ENCODE peak calls at places on chromosomes 12 and 14, in four cellular contexts. H is HepG2, X is GM12878, Q is K562. Z is an unnamed sample.

GRCh38 chr12:22399464-22399863 is 65.0 kb upstream of the ST8SIA1 start:
- DNase-seq in H (no peak), X (no peak), Q (no peak), Z (no peak)

GRCh38 chr12:48960834-48961233 is 3.5 kb upstream of the ARF3 start:
- DNase-seq in H (no peak), X (no peak), Q (no peak), Z (no peak)

GRCh38 chr14:95327558-95328374 is 8.1 kb upstream of the CLMN start:
- DNase-seq in H (no peak), X (peak), Q (no peak), Z (no peak)

GRCh38 chr12:21941522-21942376 is 523 bp upstream of the ABCC9 start:
- DNase-seq in H (no peak), X (no peak), Q (peak), Z (peak)

GRCh38 chr14:91154851-91155625 is 41.2 kb downstream of the DGLUCY start:
- DNase-seq in H (no peak), X (no peak), Q (peak), Z (peak)

GRCh38 chr12:18496156-18496555 is 234.8 kb downstream of the PIK3C2G start:
- DNase-seq in H (no peak), X (no peak), Q (no peak), Z (no peak)

GRCh38 chr14:31208546-31209424 is 1.2 kb upstream of the HECTD1 start:
- DNase-seq in H (no peak), X (no peak), Q (no peak), Z (no peak)

GRCh38 chr14:65720171-65720570 is 307.6 kb downstream of the FUT8 start:
- DNase-seq in H (no peak), X (no peak), Q (no peak), Z (no peak)

GRCh38 chr12:4289334-4289878 is 15.8 kb downstream of the CCND2 start:
- DNase-seq in H (no peak), X (no peak), Q (no peak), Z (no peak)

GRCh38 chr14:93857500-93857899 is 69.2 kb upstream of the PRIMA1 start:
- DNase-seq in H (peak), X (no peak), Q (no peak), Z (peak)

GRCh38 chr12:108649668-108650067 is 16.0 kb upstream of the SELPLG start:
- DNase-seq in H (no peak), X (no peak), Q (no peak), Z (no peak)

GRCh38 chr14:65336191-65336591 is 76.3 kb upstream of the FUT8 start:
- DNase-seq in H (no peak), X (no peak), Q (no peak), Z (no peak)

GRCh38 chr14:64682173-64682710 is 22.0 kb upstream of the PLEKHG3 start:
- DNase-seq in H (no peak), X (no peak), Q (no peak), Z (no peak)

GRCh38 chr14:58298477-58298879 is at the start of gene ARID4A:
- DNase-seq in H (no peak), X (no peak), Q (no peak), Z (no peak)

GRCh38 chr12:12398026-12398859 is 41.4 kb downstream of the BORCS5 start:
- DNase-seq in H (peak), X (no peak), Q (no peak), Z (no peak)

GRCh38 chr14:100432652-100433427 is 109.7 kb downstream of the SLC25A47 start:
- DNase-seq in H (no peak), X (no peak), Q (no peak), Z (no peak)

GRCh38 chr12:106019130-106019529 is 119.6 kb downstream of the NUAK1 start:
- DNase-seq in H (no peak), X (no peak), Q (no peak), Z (no peak)

GRCh38 chr12:116861331-116861730 is 19.9 kb downstream of the HRK start:
- DNase-seq in H (no peak), X (peak), Q (peak), Z (no peak)

DNA sequence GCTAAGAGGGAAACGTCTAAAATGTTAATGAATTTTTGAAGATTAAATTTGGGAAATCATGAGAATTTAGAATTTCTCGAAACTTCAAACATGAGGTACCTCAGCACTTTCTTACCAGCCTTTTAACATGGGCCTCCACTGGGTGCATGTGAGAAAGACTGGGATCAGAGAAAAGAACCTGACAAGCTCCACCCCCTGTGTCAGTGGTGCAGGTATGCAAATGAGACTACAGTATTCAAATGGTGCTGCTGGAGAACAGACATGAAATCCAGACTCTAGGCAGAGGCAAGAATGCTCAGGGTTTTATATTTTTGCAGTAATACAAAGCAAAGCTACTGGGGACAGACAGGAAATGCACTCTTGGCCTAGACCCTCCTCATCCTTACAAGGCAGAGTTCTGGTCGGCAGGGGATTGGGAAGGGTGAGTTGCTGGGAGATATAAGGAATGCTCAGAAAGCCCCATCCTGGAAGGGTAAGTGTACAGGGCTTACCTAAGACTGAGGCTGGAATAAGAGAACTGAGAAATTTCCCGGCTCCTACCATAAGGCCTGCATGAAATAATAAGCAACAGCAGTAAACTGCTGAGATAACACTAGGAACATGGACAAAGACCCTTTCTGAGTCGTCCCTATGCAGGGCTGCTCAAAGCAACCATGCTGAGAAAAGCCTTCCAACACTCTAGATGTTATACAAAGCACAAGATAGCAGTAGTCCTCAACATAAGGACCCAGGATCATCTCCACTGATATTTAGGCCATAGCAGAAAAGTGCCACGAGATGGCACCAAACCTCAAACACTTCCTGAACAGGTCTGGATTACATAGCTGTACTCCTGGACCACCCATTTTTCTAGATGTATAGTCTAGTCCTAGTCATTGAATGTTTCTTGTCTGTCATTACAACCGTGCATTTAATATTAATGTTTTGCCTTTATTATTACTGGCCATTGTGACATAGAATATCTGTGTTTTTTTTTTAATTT is 260.8 kb downstream of the RASSF9 start:
- DNase-seq in H (peak), X (peak), Q (peak), Z (peak)
- TF ChIP-seq SP1 in H (no peak), X (no peak), Q (no peak), Z (no peak)

GRCh38 chr14:56875104-56875675 is 64.9 kb upstream of the OTX2 start:
- DNase-seq in H (no peak), X (no peak), Q (no peak), Z (no peak)
- TF ChIP-seq FOXM1 in H (no peak), X (no peak), Q (no peak), Z (no peak)

GRCh38 chr12:66237505-66238175 is 48.6 kb downstream of the IRAK3 start:
- DNase-seq in H (no peak), X (no peak), Q (no peak), Z (peak)

GRCh38 chr12:66239295-66239694 is 50.3 kb downstream of the IRAK3 start:
- DNase-seq in H (no peak), X (no peak), Q (no peak), Z (no peak)

GRCh38 chr12:66236969-66237368 is 48.0 kb downstream of the IRAK3 start:
- DNase-seq in H (no peak), X (no peak), Q (no peak), Z (no peak)

GRCh38 chr12:66232258-66232657 is 43.2 kb downstream of the IRAK3 start:
- DNase-seq in H (no peak), X (no peak), Q (no peak), Z (no peak)

GRCh38 chr12:66235626-66236281 is 46.7 kb downstream of the IRAK3 start:
- DNase-seq in H (no peak), X (no peak), Q (no peak), Z (peak)
- TF ChIP-seq TARDBP in H (no peak), X (no peak), Q (no peak), Z (no peak)

GRCh38 chr12:73308747-73309146 is 1036.6 kb downstream of the TRHDE start:
- DNase-seq in H (no peak), X (no peak), Q (no peak), Z (no peak)
- TF ChIP-seq SP1 in H (no peak), X (no peak), Q (no peak), Z (no peak)

DNA sequence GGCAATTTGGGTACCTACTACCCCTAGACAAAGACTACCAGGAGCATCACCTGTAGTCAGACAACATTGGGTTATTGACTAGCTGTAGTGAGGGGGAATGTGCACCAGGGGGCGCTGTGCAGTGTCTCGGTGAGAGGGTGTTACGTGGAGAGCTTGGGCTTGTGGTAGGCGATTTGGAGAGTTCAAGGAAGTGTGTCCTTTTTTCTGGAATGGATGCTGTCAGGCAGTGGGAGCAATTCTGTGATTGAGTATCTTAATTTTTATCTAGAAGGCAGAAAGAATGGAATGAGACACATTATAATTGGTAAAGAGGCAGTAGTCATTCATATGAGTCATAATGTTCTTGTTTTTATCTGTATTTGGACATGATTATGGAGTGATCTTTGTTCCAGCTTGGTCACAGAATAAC is 187.7 kb downstream of the GALC start:
- DNase-seq in H (peak), X (no peak), Q (peak), Z (peak)
- TF ChIP-seq FOXM1 in H (no peak), X (no peak), Q (no peak), Z (no peak)

DNA sequence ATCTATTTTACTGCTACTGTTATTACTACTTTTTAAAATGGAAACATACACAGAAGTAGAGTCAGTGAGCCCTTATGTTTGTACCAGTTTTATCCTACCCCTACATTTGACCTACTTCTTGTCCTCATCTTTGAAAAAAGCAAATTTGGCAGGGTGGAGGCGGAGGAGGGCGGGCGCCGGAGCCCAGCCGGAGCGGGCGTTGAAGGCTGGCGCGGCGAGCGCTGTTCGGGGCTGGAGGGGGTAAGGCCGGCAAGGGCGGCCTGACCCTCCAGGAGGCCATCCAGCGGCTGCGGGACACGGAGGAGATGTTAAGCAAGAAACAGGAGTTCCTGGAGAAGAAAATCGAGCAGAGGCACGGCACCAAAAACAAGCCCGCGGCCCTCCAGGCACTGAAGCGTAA is 27.2 kb downstream of the FBXO34 start:
- DNase-seq in H (no peak), X (no peak), Q (no peak), Z (no peak)
- TF ChIP-seq TARDBP in H (no peak), X (no peak), Q (no peak), Z (no peak)

DNA sequence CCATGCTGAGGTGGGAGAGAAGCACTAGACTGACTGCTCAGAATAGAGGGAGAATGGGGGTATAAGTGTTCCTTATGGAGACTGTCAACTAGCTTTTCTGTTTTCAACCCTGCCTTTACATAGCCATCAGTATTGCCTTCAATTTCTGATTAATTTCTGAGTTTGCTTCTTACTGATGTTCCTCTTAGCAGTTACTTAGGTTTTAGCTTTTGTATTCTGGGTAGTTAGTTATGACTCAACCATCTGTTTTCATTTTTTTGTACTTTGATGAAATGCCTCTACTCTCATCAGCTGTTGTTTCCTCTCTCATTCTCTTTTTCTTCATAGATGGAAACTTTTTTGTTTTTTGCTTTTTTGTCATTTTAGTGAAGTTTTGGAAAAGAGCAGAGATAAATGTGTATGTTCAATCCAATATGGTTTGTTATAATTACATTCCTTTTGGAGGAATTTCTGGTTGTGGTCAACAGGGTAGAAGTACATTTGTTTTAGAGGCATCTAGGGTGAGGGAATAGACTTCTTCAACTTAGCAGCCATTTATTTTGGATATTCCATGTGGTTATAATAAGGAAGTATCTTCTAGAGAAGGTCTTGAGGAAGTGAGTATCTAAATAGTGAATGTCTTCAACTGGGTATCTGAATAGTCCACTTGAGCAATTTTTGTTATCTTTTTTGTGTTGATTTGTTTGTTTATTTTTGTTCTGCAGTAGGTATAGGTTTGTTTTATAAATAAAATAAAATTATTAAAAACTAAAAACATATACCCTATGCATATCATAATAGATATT is 29.6 kb downstream of the PMCH start:
- DNase-seq in H (no peak), X (peak), Q (no peak), Z (no peak)
- TF ChIP-seq SP1 in H (no peak), X (no peak), Q (no peak), Z (no peak)

DNA sequence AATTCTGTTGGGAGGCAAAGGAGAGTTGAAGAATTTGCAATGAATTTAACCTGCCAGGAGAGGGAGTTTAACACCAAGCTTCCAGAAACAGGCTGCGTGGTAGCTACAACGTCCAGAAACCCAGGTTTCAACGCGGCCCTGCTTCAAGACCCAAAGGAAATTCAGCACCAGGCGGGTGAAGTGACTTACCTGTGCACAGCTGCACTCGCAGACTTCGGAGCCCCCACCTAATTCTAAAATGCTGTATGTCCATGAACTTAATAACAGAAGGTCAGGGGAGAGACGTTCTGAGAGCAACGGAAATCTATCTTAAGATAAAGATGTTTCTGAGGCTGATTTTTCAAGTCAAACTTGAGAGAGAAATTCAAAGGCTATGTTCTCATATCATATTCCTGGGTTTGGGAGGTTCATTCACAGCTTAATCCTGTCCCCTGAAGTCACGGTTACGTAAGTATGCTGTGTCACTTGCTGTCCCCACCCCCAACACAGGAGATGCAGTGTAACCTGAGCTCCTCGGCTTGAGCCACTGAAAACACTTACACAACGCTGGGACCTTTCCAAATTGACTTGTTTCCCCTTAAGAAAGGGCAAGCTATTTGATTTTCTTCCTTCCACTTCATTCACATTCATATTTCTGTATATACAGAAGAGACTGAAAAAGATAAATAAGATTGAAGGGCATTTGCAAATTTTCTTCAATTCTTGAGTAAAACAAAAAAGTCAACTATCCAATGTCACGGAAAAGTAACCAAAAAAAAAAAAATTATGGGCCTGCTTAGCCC is 22.7 kb downstream of the CLIP1 start:
- DNase-seq in H (peak), X (no peak), Q (peak), Z (peak)
- TF ChIP-seq FOXM1 in H (no peak), X (peak), Q (peak), Z (no peak)

Z was measured in HEK293T.